ENCODE peak calls at places on chromosome 2, in eight cellular contexts. A, W, T, Q, F, L, V and B are unnamed samples.

GRCh38 chr2:204517154-204517553 is 28.1 kb upstream of the PARD3B start:
- DNase-seq in A (no peak), W (no peak), T (no peak), Q (no peak), F (no peak), L (no peak), V (no peak), B (no peak)

GRCh38 chr2:12334289-12335003 is 382.3 kb upstream of the TRIB2 start:
- DNase-seq in A (no peak), W (no peak), T (no peak), Q (no peak), F (no peak), L (no peak), V (no peak), B (no peak)

GRCh38 chr2:126527836-126528490 is 128.0 kb upstream of the GYPC start:
- DNase-seq in A (peak), W (no peak), T (peak), Q (peak), F (peak), L (peak), V (peak), B (peak)

GRCh38 chr2:85353876-85354285 is 447 bp downstream of the RETSAT start:
- DNase-seq in A (no peak), W (no peak), T (no peak), Q (peak), F (peak), L (peak), V (peak), B (no peak)

GRCh38 chr2:54708584-54709340 is 14.7 kb upstream of the EML6 start:
- DNase-seq in A (no peak), W (no peak), T (no peak), Q (peak), F (peak), L (no peak), V (no peak), B (no peak)

GRCh38 chr2:120231974-120232635 is 8.9 kb upstream of the TMEM185B start:
- DNase-seq in A (no peak), W (no peak), T (no peak), Q (no peak), F (no peak), L (no peak), V (peak), B (no peak)

GRCh38 chr2:239830718-239831271 is 194.3 kb downstream of the NDUFA10 start:
- DNase-seq in A (no peak), W (no peak), T (no peak), Q (peak), F (peak), L (no peak), V (no peak), B (no peak)

GRCh38 chr2:230312638-230313037 is 14.4 kb upstream of the SP140L start:
- DNase-seq in A (no peak), W (no peak), T (no peak), Q (no peak), F (no peak), L (peak), V (no peak), B (no peak)

GRCh38 chr2:144078802-144079386 is 441.0 kb downstream of the ZEB2 start:
- DNase-seq in A (no peak), W (no peak), T (no peak), Q (no peak), F (no peak), L (no peak), V (no peak), B (no peak)

GRCh38 chr2:47373747-47374146 is 29.2 kb upstream of the MSH2 start:
- DNase-seq in A (no peak), W (no peak), T (no peak), Q (no peak), F (no peak), L (no peak), V (no peak), B (no peak)

GRCh38 chr2:201191132-201191875 is 8.4 kb downstream of the CASP10 start:
- DNase-seq in A (no peak), W (no peak), T (no peak), Q (no peak), F (no peak), L (no peak), V (no peak), B (no peak)

DNA sequence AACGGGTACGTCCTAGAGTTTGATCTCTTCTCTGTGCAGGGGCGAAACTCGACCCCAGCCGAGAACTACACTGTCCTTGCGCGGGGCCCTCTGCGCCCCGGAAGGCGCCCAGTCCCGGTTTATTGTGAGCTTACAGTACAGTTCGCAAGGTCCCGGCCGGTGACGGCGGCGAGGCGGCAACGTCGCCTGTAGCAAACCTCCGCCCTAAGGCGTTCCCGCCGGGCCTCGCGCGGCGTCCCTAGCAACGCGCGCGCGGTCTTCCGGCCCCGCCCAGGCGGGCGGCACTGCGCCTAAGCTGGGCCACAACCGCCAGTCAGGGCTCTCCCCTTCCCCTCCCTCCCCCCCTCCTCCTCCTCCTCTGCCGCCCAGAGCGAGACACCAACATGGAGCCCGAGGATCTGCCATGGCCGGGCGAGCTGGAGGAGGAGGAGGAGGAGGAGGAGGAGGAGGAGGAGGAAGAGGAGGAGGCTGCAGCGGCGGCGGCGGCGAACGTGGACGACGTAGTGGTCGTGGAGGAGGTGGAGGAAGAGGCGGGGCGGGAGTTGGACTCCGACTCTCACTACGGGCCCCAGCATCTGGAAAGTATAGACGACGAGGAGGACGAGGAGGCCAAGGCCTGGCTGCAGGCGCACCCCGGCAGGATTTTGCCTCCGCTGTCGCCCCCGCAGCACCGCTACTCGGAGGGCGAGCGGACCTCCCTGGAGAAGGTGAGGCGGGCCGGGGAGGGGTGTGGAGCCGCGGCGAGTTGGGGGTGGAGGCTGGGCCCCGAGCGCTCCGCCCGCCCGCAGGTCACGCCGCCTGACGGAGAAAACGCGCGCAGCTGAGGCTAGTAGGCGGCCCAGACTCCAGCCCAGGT is at the start of gene ALMS1:
- DNase-seq in A (peak), W (peak), T (peak), Q (peak), F (peak), L (peak), V (peak), B (peak)
- TF ChIP-seq CTCF in A (peak), W (peak), T (no peak), Q (peak), F (peak), L (no peak), V (no peak), B (peak)

DNA sequence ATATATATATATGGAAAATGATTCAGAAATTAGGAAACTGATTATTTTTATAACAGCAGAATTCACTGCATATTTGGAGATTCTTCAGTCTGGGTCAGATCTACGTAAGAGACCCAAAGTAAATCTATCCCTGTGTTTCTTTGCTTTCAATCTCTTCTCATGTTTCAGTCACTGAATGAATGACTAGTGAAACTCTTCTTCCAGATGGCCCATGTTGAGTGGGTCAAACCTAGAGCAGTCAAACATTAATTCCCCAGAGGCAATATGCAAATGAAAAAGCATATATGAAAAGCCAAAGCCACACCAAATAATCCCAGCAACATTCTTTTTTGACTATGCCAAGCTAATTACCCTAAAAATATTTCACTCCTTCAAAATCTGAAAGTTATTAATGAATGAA is 317.3 kb downstream of the RBM43 start:
- DNase-seq in A (no peak), W (no peak), T (no peak), Q (no peak), F (no peak), L (no peak), V (no peak), B (no peak)
- H3K4me3 ChIP-seq in A (no peak), W (no peak), T (no peak), Q (no peak), F (no peak), L (no peak), V (no peak), B (no peak)

DNA sequence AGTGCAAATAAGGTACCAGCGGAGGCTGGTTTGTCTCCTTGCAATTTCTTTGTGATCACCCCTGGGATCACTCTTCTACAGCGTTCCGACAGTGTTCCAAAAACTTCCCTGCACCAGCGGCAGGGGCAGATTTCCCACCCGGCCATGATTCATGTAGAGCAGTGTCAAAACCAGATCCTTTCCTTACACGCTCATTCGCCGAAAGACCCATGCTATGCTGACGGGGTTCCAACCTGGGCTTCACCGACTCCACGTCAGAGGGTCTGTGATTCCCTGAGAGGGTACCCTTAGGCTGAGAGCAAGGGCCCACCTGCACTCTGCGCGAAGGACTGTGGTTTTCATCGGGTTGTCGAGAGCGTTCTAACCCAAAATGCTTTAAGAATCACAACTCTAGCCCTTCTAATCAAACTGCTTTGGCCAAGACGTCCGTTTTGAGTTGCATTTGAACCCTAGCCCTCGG is 379 bp upstream of the TTC27 start:
- DNase-seq in A (peak), W (no peak), T (peak), Q (peak), F (peak), L (no peak), V (peak), B (peak)
- TF ChIP-seq CTCF in A (peak), W (no peak), T (no peak), Q (no peak), F (peak), L (peak), V (peak), B (peak)

DNA sequence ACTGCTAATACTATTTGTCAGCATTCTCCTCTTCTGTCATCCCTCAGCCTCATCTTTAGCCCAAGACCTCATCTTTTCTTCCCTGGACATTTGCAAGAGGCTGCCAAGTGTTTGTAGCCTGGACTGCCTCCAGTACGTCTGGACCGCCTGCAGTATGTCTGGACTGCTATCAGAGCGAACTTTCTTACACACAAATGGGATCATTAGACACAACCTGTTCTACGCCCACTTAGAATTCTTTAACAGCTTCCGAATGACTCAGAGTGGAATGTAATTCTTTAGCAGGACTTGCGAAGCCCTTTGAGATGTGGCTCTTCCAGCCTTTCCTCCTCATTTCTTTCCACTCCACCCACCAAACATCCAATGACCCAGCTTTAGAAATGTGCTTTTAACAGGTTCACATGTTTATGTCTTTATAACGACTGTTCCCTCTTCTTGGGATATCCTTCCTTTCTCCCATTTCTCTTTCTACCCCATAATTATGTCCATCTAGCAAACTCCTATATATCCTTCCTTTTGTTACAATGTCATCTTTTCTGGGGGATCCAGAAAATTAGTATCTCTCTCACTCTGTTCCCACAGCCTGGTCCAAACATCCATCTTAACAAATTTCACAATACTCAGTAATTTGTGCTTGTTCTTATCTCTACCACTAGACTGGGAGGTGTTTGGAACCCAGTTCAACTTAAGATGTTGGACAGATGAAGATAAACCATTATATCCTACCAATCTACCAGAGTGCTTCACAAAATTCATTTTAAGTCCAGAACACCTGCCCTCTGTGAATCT is 171.3 kb upstream of the PGAP1 start:
- DNase-seq in A (peak), W (no peak), T (no peak), Q (peak), F (peak), L (peak), V (peak), B (peak)
- H3K4me3 ChIP-seq in A (no peak), W (no peak), T (no peak), Q (no peak), F (no peak), L (no peak), V (no peak), B (no peak)

GRCh38 chr2:167686691-167687090 is 560.7 kb downstream of the STK39 start:
- DNase-seq in A (no peak), W (no peak), T (no peak), Q (no peak), F (no peak), L (no peak), V (no peak), B (no peak)

GRCh38 chr2:167692191-167692590 is 555.2 kb downstream of the STK39 start:
- DNase-seq in A (no peak), W (no peak), T (no peak), Q (no peak), F (no peak), L (no peak), V (peak), B (no peak)

DNA sequence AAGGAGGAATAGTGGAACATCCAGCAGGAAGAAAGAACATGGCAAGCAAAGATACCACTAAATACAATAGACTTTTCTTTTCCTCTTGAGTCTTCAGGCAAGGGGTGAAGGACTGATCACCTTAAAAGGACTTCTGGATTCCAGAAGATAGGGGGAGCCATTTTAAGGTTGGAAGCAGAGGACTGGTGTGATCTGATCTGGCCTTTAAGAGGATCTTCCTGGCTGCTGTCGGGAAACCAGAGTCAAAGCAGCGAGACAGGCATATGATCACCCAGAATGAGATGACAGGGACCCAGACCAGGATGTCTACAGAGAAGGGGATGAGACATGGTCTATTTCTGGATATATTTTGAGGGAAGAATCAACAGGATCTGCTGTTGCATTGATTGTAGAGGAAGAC is 558.0 kb downstream of the STK39 start:
- DNase-seq in A (no peak), W (no peak), T (no peak), Q (no peak), F (no peak), L (no peak), V (no peak), B (no peak)
- TF ChIP-seq CTCF in A (peak), W (no peak), T (no peak), Q (no peak), F (no peak), L (peak), V (no peak), B (no peak)

GRCh38 chr2:152025678-152026287 is 73.1 kb downstream of the CACNB4 start:
- DNase-seq in A (no peak), W (peak), T (peak), Q (peak), F (peak), L (peak), V (peak), B (peak)

GRCh38 chr2:152033146-152033545 is 65.7 kb downstream of the CACNB4 start:
- DNase-seq in A (no peak), W (no peak), T (no peak), Q (no peak), F (no peak), L (no peak), V (no peak), B (no peak)

GRCh38 chr2:152031747-152032146 is 67.1 kb downstream of the CACNB4 start:
- DNase-seq in A (no peak), W (no peak), T (no peak), Q (no peak), F (no peak), L (no peak), V (no peak), B (no peak)

DNA sequence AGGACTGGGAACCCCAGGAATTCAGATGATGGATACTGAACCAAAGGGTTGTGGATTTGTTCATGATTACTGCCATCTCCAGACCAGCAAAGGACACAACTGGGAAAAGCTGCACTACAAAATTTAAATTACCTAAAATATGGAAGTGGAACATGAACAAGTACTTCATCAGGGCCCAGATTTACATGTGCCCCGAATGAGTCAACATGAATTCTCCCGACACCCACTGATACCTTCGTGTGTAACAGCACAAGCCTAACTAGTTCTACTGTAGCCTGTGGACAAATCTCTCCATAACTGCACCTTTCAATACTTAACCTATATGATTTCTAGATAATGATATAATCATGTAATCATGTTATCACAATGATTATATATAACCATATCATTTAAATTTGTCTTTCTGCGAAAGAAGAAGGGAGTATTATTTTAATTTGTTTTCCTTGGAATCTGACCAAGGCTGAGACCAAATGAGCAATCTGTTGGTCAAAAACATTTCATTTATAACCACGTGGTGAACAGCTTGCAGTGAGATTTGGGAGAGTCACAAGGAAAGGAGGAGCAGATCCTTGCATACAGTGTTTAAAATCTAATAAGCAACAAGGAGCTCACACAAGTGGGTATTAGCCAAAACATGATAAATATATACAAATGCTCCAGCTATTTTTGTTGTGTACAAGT is 70.5 kb downstream of the CACNB4 start:
- DNase-seq in A (no peak), W (no peak), T (no peak), Q (no peak), F (no peak), L (peak), V (peak), B (no peak)
- H3K4me3 ChIP-seq in A (no peak), W (no peak), T (no peak), Q (no peak), F (no peak), L (no peak), V (no peak), B (no peak)